ENCODE peak calls at places on chromosome 5, in seven cellular contexts. X is ascending aorta, O is lower lobe of right lung, I is aorta, N is stomach, T is foreskin keratinocyte, Z is mucosa of descending colon. E is an unnamed sample. For H3K4me1, the result is how much of the 10 kb centered on the place peaks cover.

GRCh38 chr5:56415356-56415765 is 182.2 kb upstream of the ANKRD55 start:
- DNase-seq in X (peak), O (peak), I (no peak), N (peak), T (no peak), Z (peak), E (no peak)

GRCh38 chr5:55544341-55544740 is 9.6 kb upstream of the PLPP1 start:
- DNase-seq in X (no peak), O (no peak), I (no peak), N (no peak), T (peak), Z (no peak), E (no peak)

GRCh38 chr5:45793638-45794532 is 97.7 kb upstream of the HCN1 start:
- DNase-seq in X (no peak), O (no peak), I (no peak), N (no peak), T (no peak), Z (no peak), E (no peak)

GRCh38 chr5:14727428-14727865 is 62.9 kb downstream of the OTULIN start:
- DNase-seq in X (peak), O (peak), I (peak), N (peak), T (peak), Z (peak), E (peak)

GRCh38 chr5:38104497-38105230 is 153.7 kb upstream of the EGFLAM start:
- DNase-seq in X (no peak), O (no peak), I (no peak), N (no peak), T (no peak), Z (no peak), E (no peak)

GRCh38 chr5:50655067-50655809 is 11.2 kb upstream of the PARP8 start:
- DNase-seq in X (no peak), O (no peak), I (no peak), N (no peak), T (no peak), Z (no peak), E (no peak)

GRCh38 chr5:181028032-181028819 is 11.8 kb upstream of the BTNL9 start:
- DNase-seq in X (no peak), O (no peak), I (no peak), N (no peak), T (no peak), Z (peak), E (no peak)

GRCh38 chr5:178683758-178684157 is 46.7 kb downstream of the ZNF354A start:
- DNase-seq in X (no peak), O (no peak), I (no peak), N (no peak), T (no peak), Z (no peak), E (no peak)

GRCh38 chr5:158175664-158176507 is 316.9 kb upstream of the CLINT1 start:
- DNase-seq in X (no peak), O (peak), I (no peak), N (peak), T (no peak), Z (peak), E (no peak)

GRCh38 chr5:96197359-96197758 is 235.7 kb downstream of the PCSK1 start:
- DNase-seq in X (no peak), O (no peak), I (no peak), N (no peak), T (no peak), Z (no peak), E (no peak)

GRCh38 chr5:132639706-132640130 is 18.3 kb upstream of the IL13 start:
- DNase-seq in X (no peak), O (no peak), I (no peak), N (no peak), T (no peak), Z (no peak), E (no peak)

GRCh38 chr5:176837707-176838115 is 27.4 kb downstream of the UNC5A start:
- DNase-seq in X (peak), O (peak), I (peak), N (peak), T (peak), Z (peak), E (peak)

GRCh38 chr5:139486201-139486600 is 3.6 kb upstream of the STING1 start:
- DNase-seq in X (no peak), O (no peak), I (no peak), N (no peak), T (no peak), Z (no peak), E (no peak)

GRCh38 chr5:144504929-144505578 is 334.4 kb downstream of the KCTD16 start:
- DNase-seq in X (no peak), O (no peak), I (no peak), N (no peak), T (peak), Z (no peak), E (no peak)

GRCh38 chr5:124748687-124749594 is 2.5 kb upstream of the ZNF608 start:
- DNase-seq in X (peak), O (peak), I (no peak), N (peak), T (peak), Z (peak), E (no peak)

GRCh38 chr5:111016801-111017200 is 54.7 kb upstream of the TSLP start:
- DNase-seq in X (no peak), O (no peak), I (no peak), N (no peak), T (peak), Z (no peak), E (no peak)

GRCh38 chr5:38583500-38583899 is 27.1 kb upstream of the LIFR start:
- DNase-seq in X (no peak), O (no peak), I (no peak), N (no peak), T (no peak), Z (no peak), E (no peak)

GRCh38 chr5:83025690-83026472 is 51.3 kb downstream of the TMEM167A start:
- DNase-seq in X (no peak), O (no peak), I (no peak), N (no peak), T (peak), Z (no peak), E (no peak)

GRCh38 chr5:88183255-88183654 is 85.4 kb downstream of the TMEM161B start:
- DNase-seq in X (no peak), O (no peak), I (no peak), N (no peak), T (peak), Z (no peak), E (no peak)

GRCh38 chr5:124180523-124181461 is 565.6 kb downstream of the ZNF608 start:
- DNase-seq in X (no peak), O (no peak), I (no peak), N (no peak), T (no peak), Z (peak), E (no peak)

GRCh38 chr5:87129051-87129450 is 138.6 kb upstream of the RASA1 start:
- DNase-seq in X (no peak), O (no peak), I (no peak), N (no peak), T (no peak), Z (no peak), E (no peak)

GRCh38 chr5:108437425-108437824 is 55.5 kb upstream of the FBXL17 start:
- DNase-seq in X (no peak), O (no peak), I (no peak), N (no peak), T (no peak), Z (no peak), E (no peak)

GRCh38 chr5:33299621-33300208 is 141.1 kb upstream of the TARS1 start:
- DNase-seq in X (no peak), O (no peak), I (no peak), N (no peak), T (peak), Z (peak), E (no peak)

GRCh38 chr5:14871084-14871572 is 450 bp downstream of the ANKH start:
- DNase-seq in X (peak), O (peak), I (peak), N (no peak), T (no peak), Z (peak), E (no peak)

GRCh38 chr5:172640822-172641358 is at the start of gene NEURL1B:
- DNase-seq in X (peak), O (peak), I (peak), N (peak), T (peak), Z (peak), E (no peak)

GRCh38 chr5:53381-54174 is 38.4 kb upstream of the PLEKHG4B start:
- DNase-seq in X (no peak), O (no peak), I (peak), N (peak), T (no peak), Z (no peak), E (no peak)

GRCh38 chr5:65750938-65751337 is 28.9 kb downstream of the NLN start:
- DNase-seq in X (no peak), O (no peak), I (no peak), N (no peak), T (no peak), Z (no peak), E (no peak)

GRCh38 chr5:73433982-73434342 is 14.6 kb downstream of the FOXD1 start:
- DNase-seq in X (no peak), O (no peak), I (no peak), N (no peak), T (no peak), Z (no peak), E (no peak)

GRCh38 chr5:139708877-139709586 is 60.9 kb downstream of the CXXC5 start:
- DNase-seq in X (peak), O (peak), I (peak), N (peak), T (no peak), Z (peak), E (no peak)

GRCh38 chr5:83199126-83199525 is 121.8 kb downstream of the XRCC4 start:
- DNase-seq in X (no peak), O (no peak), I (no peak), N (no peak), T (no peak), Z (no peak), E (no peak)

GRCh38 chr5:41270423-41271251 is 57.3 kb upstream of the C6 start:
- DNase-seq in X (peak), O (no peak), I (no peak), N (peak), T (peak), Z (peak), E (no peak)

GRCh38 chr5:172688735-172689572 is 47.9 kb downstream of the NEURL1B start:
- DNase-seq in X (no peak), O (no peak), I (peak), N (peak), T (peak), Z (peak), E (no peak)

GRCh38 chr5:79229357-79230174 is 6.4 kb upstream of the JMY start:
- DNase-seq in X (no peak), O (no peak), I (no peak), N (no peak), T (peak), Z (no peak), E (peak)

DNA sequence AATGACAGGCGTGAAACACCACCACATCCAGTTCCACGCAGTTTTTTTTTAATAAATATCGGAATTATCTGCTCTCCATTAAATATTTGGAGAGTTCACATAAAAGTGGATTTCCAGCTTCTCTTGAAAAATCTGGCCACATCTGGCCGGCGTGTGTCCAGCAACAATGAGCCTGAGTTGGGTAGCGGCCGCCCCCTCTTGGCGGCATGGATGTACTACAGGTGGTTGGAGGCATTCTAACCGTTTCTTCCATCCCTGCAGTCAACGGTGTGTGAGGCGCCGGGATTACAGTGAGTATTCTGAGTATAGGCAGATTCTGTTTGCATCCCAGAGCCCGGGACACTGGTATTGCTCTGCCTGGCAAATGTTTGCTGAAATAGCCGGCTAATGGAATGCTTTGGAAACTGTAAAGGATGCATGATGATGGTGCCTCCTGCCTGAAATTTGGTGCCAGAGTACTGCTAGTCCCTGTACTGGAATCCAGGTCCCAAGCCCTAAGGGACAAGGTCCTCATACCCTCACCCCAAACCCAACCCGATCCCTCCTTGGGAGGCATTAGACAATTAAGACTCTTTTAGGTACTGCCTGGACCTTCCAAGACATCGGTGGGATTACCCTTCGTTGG is 13.6 kb upstream of the GM2A start:
- DNase-seq in X (peak), O (peak), I (peak), N (peak), T (peak), Z (peak), E (peak)
- H3K4me1 ChIP-seq in X (under half), O (under half), I (under half), N (under half), T (under half), Z (under half), E (under half)

GRCh38 chr5:126368239-126368812 is 54.9 kb upstream of the GRAMD2B start:
- DNase-seq in X (no peak), O (no peak), I (no peak), N (no peak), T (peak), Z (no peak), E (no peak)
- H3K4me1 ChIP-seq in X (under half), O (under half), I (under half), N (under half), T (under half), Z (under half), E (under half)

DNA sequence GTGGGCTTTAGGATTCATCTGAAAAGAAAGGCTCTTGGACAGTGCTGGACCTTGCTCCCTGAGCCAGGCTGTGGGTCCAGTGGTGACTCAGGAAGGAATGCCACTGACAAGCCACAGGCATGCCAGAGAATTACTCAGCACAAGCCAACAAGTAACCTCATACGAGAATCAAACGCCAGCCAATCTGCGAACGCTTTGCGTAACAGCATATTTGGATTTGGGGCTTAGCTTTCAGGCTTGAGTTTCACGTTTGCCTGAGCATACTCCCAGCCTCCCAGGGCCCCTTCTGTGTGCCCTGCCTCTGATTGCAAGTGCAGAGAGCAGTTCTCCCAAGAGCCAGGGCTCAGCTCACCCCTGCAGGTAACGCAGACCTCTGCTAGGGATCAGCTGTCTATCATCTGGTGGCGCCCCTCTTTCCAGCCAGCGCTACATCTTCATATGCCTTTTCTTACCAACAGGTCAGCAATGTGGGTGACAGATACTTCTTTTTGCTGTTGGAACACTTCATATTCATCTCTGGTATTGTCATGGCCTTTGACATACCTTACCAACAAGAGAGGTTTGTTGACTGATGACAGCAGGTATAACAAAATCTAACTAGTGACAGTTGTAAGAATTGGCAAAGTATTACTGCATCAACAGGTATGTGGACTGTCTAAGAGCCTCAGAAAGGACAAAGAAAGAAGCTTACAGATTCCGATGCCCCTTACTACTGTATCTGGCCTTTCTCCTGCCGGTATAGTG is 30.1 kb upstream of the ZSWIM6 start:
- DNase-seq in X (peak), O (peak), I (peak), N (peak), T (peak), Z (peak), E (no peak)
- H3K4me1 ChIP-seq in X (under half), O (under half), I (under half), N (under half), T (half or more), Z (under half), E (under half)

DNA sequence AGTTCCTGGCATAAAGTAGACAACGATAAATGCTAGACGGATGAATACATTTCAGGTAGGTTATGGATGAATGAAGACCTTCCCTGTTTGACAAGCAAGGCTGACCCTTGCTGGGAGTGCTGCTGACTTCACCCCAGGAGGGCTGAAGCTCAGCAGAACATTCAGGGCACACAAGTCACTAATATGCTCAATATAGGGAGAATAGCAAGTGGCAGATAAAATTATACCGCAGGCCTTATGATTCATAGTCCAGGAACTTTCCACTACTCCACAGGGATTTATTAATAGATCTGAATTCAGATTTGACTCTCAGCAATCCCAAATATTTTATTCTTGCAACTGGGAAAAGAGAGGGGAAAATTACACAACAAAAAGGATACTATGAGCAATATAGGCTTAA is 38.2 kb upstream of the GRAMD2B start:
- DNase-seq in X (no peak), O (no peak), I (no peak), N (no peak), T (peak), Z (no peak), E (no peak)
- H3K4me1 ChIP-seq in X (under half), O (under half), I (under half), N (under half), T (under half), Z (under half), E (under half)

GRCh38 chr5:154782326-154782725 is 27.1 kb downstream of the LARP1 start:
- DNase-seq in X (no peak), O (no peak), I (no peak), N (no peak), T (no peak), Z (peak), E (no peak)
- H3K4me1 ChIP-seq in X (under half), O (half or more), I (under half), N (half or more), T (under half), Z (under half), E (half or more)

DNA sequence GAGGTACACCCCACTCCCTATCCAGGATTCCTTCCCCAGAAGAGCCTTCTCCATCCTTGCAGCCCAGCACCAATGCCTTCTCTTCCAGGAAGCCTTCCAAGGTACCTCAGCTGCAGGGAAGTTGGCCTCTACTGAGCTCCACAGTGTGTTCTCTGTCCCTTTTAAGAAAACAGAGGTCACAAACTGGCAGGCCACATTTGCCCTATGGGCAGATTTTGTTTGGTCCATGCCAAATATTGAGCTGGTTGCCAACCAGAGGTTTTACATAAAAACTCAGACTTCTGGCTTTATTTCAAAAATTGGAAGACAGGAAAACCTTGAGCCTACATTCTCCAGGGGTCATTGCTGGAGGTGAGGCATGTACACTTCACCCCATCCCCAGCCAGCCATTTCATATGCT is 9.0 kb upstream of the NDST1 start:
- DNase-seq in X (no peak), O (no peak), I (no peak), N (no peak), T (no peak), Z (no peak), E (no peak)
- H3K4me1 ChIP-seq in X (under half), O (half or more), I (under half), N (half or more), T (half or more), Z (under half), E (under half)

GRCh38 chr5:170753311-170753710 is 30.2 kb upstream of the GABRP start:
- DNase-seq in X (peak), O (no peak), I (no peak), N (no peak), T (no peak), Z (no peak), E (no peak)

GRCh38 chr5:170749911-170750431 is 33.6 kb upstream of the GABRP start:
- DNase-seq in X (peak), O (no peak), I (no peak), N (peak), T (peak), Z (peak), E (no peak)

GRCh38 chr5:170752257-170753215 is 31.0 kb upstream of the GABRP start:
- DNase-seq in X (peak), O (no peak), I (no peak), N (no peak), T (peak), Z (peak), E (no peak)

GRCh38 chr5:170748986-170749385 is 34.5 kb upstream of the GABRP start:
- DNase-seq in X (peak), O (no peak), I (no peak), N (no peak), T (no peak), Z (no peak), E (no peak)

GRCh38 chr5:170751631-170752030 is 31.9 kb upstream of the GABRP start:
- DNase-seq in X (no peak), O (no peak), I (no peak), N (no peak), T (peak), Z (no peak), E (no peak)
- H3K4me1 ChIP-seq in X (under half), O (under half), I (under half), N (under half), T (under half), Z (under half), E (under half)

DNA sequence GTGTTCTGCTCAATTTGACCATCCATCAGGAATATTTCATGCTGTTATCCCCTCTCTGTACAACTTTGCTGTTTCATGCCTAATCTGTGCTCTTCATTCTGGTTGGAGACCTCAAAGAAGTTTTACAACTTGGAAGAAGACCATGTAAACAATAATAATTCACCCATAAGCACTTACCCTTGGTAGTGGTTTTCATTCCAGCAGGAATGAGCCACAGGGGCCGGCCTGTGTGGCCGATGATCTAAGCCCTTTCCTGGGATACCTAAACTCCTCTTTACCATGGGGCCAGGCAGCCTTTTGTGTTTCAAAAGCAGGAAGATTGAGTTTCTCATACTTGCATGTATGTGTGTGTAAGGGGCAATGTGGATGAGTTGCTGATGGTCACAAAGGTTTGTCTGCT is 165.0 kb downstream of the FGF1 start:
- DNase-seq in X (no peak), O (no peak), I (no peak), N (no peak), T (no peak), Z (no peak), E (no peak)
- H3K4me1 ChIP-seq in X (under half), O (under half), I (under half), N (under half), T (under half), Z (under half), E (under half)

GRCh38 chr5:76402251-76402879 is 720 bp upstream of the IQGAP2 start:
- DNase-seq in X (peak), O (peak), I (no peak), N (peak), T (no peak), Z (peak), E (peak)

GRCh38 chr5:76401801-76402250 is 1.3 kb upstream of the IQGAP2 start:
- DNase-seq in X (no peak), O (peak), I (no peak), N (no peak), T (no peak), Z (peak), E (peak)

GRCh38 chr5:76403713-76403962 is 553 bp downstream of the IQGAP2 start:
- DNase-seq in X (peak), O (no peak), I (no peak), N (no peak), T (no peak), Z (no peak), E (no peak)

GRCh38 chr5:76403963-76404693 is 1.0 kb downstream of the IQGAP2 start:
- DNase-seq in X (peak), O (peak), I (peak), N (peak), T (no peak), Z (peak), E (peak)

GRCh38 chr5:76402880-76403712 is at the start of gene IQGAP2:
- DNase-seq in X (peak), O (peak), I (peak), N (peak), T (peak), Z (peak), E (peak)
- H3K4me1 ChIP-seq in X (under half), O (under half), I (under half), N (under half), T (under half), Z (under half), E (under half)